ENCODE peak calls at places on chromosomes 3 and 15, in ten cellular contexts. N is aorta; E is lower lobe of right lung; X is AG04450; C is PC-3; W is transverse colon; F is PC-9; D is substantia nigra; Z is effector memory CD4-positive, alpha-beta T cell; G is CD8-positive, alpha-beta memory T cell. P is an unnamed sample.

GRCh38 chr15:91945385-91945784 is 91.9 kb downstream of the SLCO3A1 start:
- DNase-seq in W (no peak), E (no peak), C (peak), N (no peak), X (no peak), Z (no peak), G (no peak), F (no peak), D (no peak), P (no peak)

GRCh38 chr3:149511040-149511626 is 36.6 kb downstream of the TM4SF4 start:
- DNase-seq in C (no peak), D (no peak), W (no peak), E (no peak), Z (no peak), N (no peak), X (no peak), G (no peak), F (peak), P (no peak)

GRCh38 chr3:171187706-171188290 is 161.3 kb upstream of the SLC2A2 start:
- DNase-seq in E (no peak), Z (no peak), G (no peak), X (no peak), W (no peak), D (no peak), C (peak), F (peak), N (no peak), P (no peak)

GRCh38 chr3:198064420-198064819 is 104.4 kb downstream of the LMLN start:
- DNase-seq in W (no peak), F (no peak), X (no peak), N (no peak), Z (no peak), C (no peak), D (no peak), G (no peak), E (no peak), P (no peak)

GRCh38 chr15:101852356-101852755 is 40.4 kb downstream of the OR4F15 start:
- DNase-seq in N (no peak), Z (no peak), G (no peak), F (no peak), C (no peak), D (no peak), W (no peak), E (no peak), X (no peak), P (no peak)

GRCh38 chr3:143306419-143306818 is 186.8 kb downstream of the CHST2 start:
- DNase-seq in N (no peak), Z (no peak), D (no peak), W (peak), F (no peak), G (no peak), X (no peak), C (peak), E (no peak), P (peak)

GRCh38 chr3:78048698-78049097 is 1008.8 kb downstream of the ROBO2 start:
- DNase-seq in G (no peak), C (no peak), E (no peak), F (no peak), X (no peak), N (no peak), D (no peak), W (no peak), Z (no peak), P (no peak)

GRCh38 chr15:88987590-88987950 is 74.4 kb upstream of the MFGE8 start:
- DNase-seq in X (no peak), W (no peak), Z (no peak), C (no peak), E (no peak), G (no peak), D (no peak), N (no peak), F (no peak), P (no peak)

GRCh38 chr15:77546870-77547269 is 85.8 kb downstream of the LINGO1 start:
- DNase-seq in C (no peak), W (no peak), F (no peak), E (no peak), N (peak), X (no peak), Z (no peak), G (no peak), D (no peak), P (no peak)

GRCh38 chr3:13549513-13550256 is 760 bp downstream of the FBLN2 start:
- DNase-seq in E (no peak), C (no peak), N (no peak), F (no peak), D (no peak), G (peak), W (no peak), Z (no peak), X (no peak), P (no peak)

GRCh38 chr3:79651536-79652065 is 116.2 kb downstream of the ROBO1 start:
- DNase-seq in Z (no peak), C (no peak), G (no peak), F (no peak), D (no peak), E (peak), X (no peak), W (no peak), N (no peak), P (no peak)

GRCh38 chr3:43344520-43344919 is 58.2 kb downstream of the SNRK start:
- DNase-seq in F (no peak), D (no peak), G (no peak), X (no peak), E (no peak), Z (no peak), W (no peak), N (no peak), C (no peak), P (no peak)

GRCh38 chr3:123584988-123585937 is at the start of gene HACD2:
- DNase-seq in Z (peak), F (peak), D (peak), X (peak), C (peak), G (peak), W (peak), N (peak), E (peak), P (peak)
- H3K27ac ChIP-seq in Z (peak), F (peak), D (peak), X (peak), C (peak), G (peak), W (peak), N (peak), E (peak), P (peak)

GRCh38 chr3:11716576-11717250 is 73.0 kb upstream of the VGLL4 start:
- DNase-seq in C (no peak), Z (no peak), F (no peak), W (no peak), E (no peak), X (no peak), D (no peak), N (no peak), G (no peak), P (no peak)
- H3K27ac ChIP-seq in C (no peak), Z (no peak), F (peak), W (peak), E (peak), X (no peak), D (no peak), N (no peak), G (no peak), P (peak)

DNA sequence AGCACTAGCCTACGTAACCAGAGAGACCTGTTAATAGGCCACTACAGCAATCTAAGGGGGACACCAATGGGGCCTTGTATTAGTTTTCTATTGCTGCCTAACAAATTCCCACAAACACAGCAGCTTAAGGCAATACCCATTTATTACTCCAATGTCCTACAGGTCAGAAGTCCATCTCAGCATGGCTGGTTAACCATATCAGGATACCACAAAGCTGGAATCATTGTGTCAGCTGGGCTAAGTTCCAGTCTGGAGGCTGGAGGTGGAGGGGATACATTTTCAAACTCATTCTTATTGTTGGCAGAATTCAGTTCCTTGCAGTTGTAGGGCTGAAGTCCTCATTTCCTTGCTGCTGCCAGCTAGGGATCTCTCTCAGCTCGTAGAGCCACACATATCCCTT is 331.9 kb downstream of the ULK4 start:
- DNase-seq in N (no peak), X (no peak), G (no peak), Z (no peak), D (no peak), C (no peak), W (no peak), F (no peak), E (no peak), P (no peak)
- H3K27ac ChIP-seq in N (no peak), X (no peak), G (no peak), Z (no peak), D (no peak), C (no peak), W (no peak), F (no peak), E (no peak), P (no peak)

DNA sequence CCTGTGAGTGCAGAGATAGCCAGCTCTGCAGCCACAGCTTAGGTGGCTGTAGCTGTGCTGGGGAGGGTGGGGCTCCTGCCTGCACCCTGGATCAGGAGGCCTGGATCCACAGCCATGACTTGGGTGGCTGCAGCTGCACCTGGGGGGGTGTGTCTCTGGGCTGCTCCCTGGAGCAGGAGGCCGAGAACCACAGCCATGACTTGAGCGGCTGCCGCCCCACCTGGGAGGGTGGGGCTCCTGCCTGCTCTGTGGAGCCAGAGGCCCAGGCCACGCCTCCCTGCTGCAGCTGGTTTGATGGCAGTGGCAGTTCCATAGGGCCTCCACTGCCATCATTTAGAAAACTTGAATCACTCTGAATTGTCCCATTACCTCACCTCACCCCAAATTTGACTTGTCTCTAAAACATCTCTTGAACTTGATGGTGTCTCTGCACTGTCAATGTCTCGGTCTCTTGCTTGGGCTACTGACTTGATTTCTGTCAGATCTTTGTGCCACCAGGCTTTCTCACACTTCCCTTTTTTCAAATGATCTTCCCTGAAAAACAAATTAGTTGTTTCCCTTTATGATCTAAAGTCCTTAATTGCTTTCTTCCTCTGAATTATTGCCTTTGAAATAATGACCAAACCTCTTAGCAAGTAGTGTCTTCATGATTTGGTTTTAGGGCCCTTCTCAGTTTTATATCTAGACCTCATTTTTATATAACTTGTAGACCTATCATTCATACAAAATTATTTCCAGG is 313.2 kb upstream of the MME start:
- DNase-seq in Z (no peak), N (no peak), W (peak), F (no peak), E (no peak), D (no peak), C (no peak), X (no peak), G (no peak), P (no peak)
- H3K27ac ChIP-seq in Z (no peak), N (no peak), W (no peak), F (no peak), E (no peak), D (no peak), C (no peak), X (no peak), G (no peak), P (no peak)

GRCh38 chr3:21543380-21544075 is 207.5 kb downstream of the ZNF385D start:
- DNase-seq in G (no peak), X (no peak), F (no peak), E (no peak), N (no peak), Z (no peak), W (no peak), D (no peak), C (no peak), P (no peak)

GRCh38 chr3:21540265-21540664 is 210.7 kb downstream of the ZNF385D start:
- DNase-seq in W (no peak), D (no peak), G (no peak), N (no peak), F (no peak), E (no peak), C (no peak), Z (no peak), X (no peak), P (no peak)

GRCh38 chr3:21544076-21544462 is 206.9 kb downstream of the ZNF385D start:
- DNase-seq in F (no peak), E (no peak), X (no peak), N (no peak), G (no peak), W (no peak), D (no peak), C (no peak), Z (no peak), P (no peak)

DNA sequence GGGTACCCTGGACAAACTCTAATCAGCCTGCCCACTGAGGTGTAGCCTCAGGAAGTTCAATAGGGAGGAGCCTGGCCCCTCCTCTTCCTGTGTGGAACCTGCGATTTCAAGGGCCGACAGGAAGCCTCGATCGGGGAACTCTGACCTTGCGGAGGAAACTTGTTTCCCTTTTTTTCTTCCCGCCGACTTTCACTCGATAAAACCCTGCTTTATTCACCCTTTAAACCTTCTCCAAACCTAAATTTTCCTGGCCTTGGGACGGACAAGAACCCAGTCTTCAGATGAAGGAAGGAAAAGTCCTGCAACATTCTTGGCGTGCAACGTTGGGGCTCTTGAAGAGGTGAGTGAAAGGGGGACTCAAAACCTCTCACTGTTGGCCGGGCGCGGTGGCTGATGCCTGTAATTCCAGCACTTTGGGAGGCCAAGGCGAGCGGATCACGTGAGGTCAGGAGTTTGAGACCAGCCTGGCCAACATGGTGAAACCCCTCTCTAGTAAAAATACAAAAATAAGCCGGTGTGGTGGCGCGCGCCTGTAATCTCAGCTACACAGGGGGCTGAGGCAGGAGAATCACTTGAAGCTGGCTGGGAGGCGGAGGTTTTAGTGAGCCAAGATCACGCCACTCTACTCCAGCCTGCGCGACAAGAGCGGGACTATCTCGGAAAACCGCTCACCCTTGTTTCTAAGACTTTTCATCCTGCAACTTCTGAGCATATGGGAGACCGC is 208.2 kb downstream of the ZNF385D start:
- DNase-seq in N (no peak), G (no peak), C (no peak), D (no peak), F (no peak), E (no peak), X (no peak), Z (no peak), W (no peak), P (no peak)
- H3K27ac ChIP-seq in N (no peak), G (no peak), C (no peak), D (no peak), F (no peak), E (no peak), X (no peak), Z (no peak), W (no peak), P (no peak)

DNA sequence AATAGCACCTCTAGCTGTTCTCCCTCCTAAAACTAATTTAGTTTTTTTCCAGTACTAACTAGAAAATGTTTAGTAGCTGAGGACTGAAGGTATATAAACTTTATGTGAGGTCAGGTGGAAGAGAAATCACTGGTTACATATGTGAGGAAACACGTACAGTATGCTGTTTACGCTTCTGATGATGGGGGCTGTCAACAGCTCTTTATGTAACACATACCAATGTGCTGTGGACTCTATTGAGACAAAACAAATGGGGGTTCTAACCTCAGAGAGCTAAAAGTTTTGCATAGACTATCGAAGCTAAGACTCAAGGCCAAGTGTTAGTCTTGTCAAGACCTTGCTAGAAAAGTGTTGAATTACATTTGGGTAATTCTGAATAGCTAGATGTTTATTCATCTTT is 107.5 kb downstream of the SYNPR start:
- DNase-seq in F (no peak), N (no peak), C (no peak), W (no peak), D (no peak), Z (no peak), E (no peak), X (no peak), G (no peak), P (no peak)
- H3K27ac ChIP-seq in F (no peak), N (no peak), C (no peak), W (no peak), D (no peak), Z (no peak), E (no peak), X (no peak), G (no peak), P (no peak)

GRCh38 chr15:55800216-55800615 is 57.3 kb upstream of the PRTG start:
- DNase-seq in W (no peak), E (no peak), F (no peak), N (no peak), X (no peak), Z (no peak), C (no peak), D (no peak), G (no peak), P (no peak)
- H3K27ac ChIP-seq in W (no peak), E (no peak), F (no peak), N (no peak), X (no peak), Z (no peak), C (no peak), D (no peak), G (no peak), P (no peak)

GRCh38 chr15:84886211-84886983 is 1.9 kb downstream of the SLC28A1 start:
- DNase-seq in E (no peak), N (peak), D (no peak), G (no peak), C (no peak), W (no peak), Z (no peak), X (no peak), F (no peak), P (no peak)

GRCh38 chr15:84883916-84884781 is at the start of gene SLC28A1:
- DNase-seq in G (no peak), N (peak), Z (no peak), X (no peak), D (no peak), C (no peak), F (no peak), E (no peak), W (no peak), P (no peak)

GRCh38 chr15:84880822-84881519 is 3.5 kb upstream of the SLC28A1 start:
- DNase-seq in Z (no peak), X (no peak), F (no peak), N (peak), W (no peak), D (no peak), C (no peak), G (no peak), E (no peak), P (no peak)

GRCh38 chr15:84881520-84881830 is 3.0 kb upstream of the SLC28A1 start:
- DNase-seq in G (no peak), D (no peak), F (no peak), X (no peak), N (peak), E (no peak), Z (no peak), C (no peak), W (no peak), P (no peak)

GRCh38 chr15:84883433-84883832 is 1.0 kb upstream of the SLC28A1 start:
- DNase-seq in N (no peak), Z (no peak), G (no peak), E (no peak), F (no peak), D (no peak), X (no peak), C (peak), W (no peak), P (no peak)
- H3K27ac ChIP-seq in N (no peak), Z (no peak), G (no peak), E (no peak), F (no peak), D (no peak), X (no peak), C (no peak), W (no peak), P (no peak)

GRCh38 chr15:65077981-65078352 is 1.4 kb downstream of the KBTBD13 start:
- DNase-seq in C (no peak), D (no peak), N (peak), W (peak), X (no peak), F (no peak), E (peak), Z (peak), G (peak), P (no peak)
- H3K27ac ChIP-seq in C (no peak), D (no peak), N (no peak), W (no peak), X (no peak), F (no peak), E (no peak), Z (no peak), G (no peak), P (no peak)